ENCODE peak calls at places on chromosomes 4 and X, in ten cellular contexts. One of them, this sample, is unnamed.
A peak's percentile ranks its signal among the peaks of the same experiment; 100 is the strongest.

GRCh38 chr4:186808635-186809018 is 85.0 kb upstream of the FAT1 start:
- DNase-seq in GM23248: peak; percentile 94
- DNase-seq in OCI-LY7: no peak
- DNase-seq in neuronal stem cell: no peak
- DNase-seq in Karpas-422: no peak
- DNase-seq in MM.1S: no peak
- DNase-seq in neural progenitor cell: no peak
- DNase-seq in GM23338: no peak
- DNase-seq in fibroblast of lung: peak; percentile 97
- DNase-seq in SK-N-SH: no peak
- DNase-seq in this sample: no peak

GRCh38 chr4:124958812-124959211 is 246.3 kb upstream of the ANKRD50 start:
- DNase-seq in neuronal stem cell: no peak
- DNase-seq in SK-N-SH: no peak
- DNase-seq in fibroblast of lung: no peak
- DNase-seq in MM.1S: peak; percentile 41
- DNase-seq in GM23338: no peak
- DNase-seq in OCI-LY7: no peak
- DNase-seq in GM23248: peak; percentile 27
- DNase-seq in neural progenitor cell: no peak
- DNase-seq in Karpas-422: no peak
- DNase-seq in this sample: no peak

GRCh38 chr4:15327311-15328298 is 100.2 kb upstream of the C1QTNF7 start:
- DNase-seq in GM23338: no peak
- DNase-seq in neural progenitor cell: no peak
- DNase-seq in fibroblast of lung: peak; percentile 74
- DNase-seq in neuronal stem cell: no peak
- DNase-seq in MM.1S: no peak
- DNase-seq in OCI-LY7: no peak
- DNase-seq in SK-N-SH: no peak
- DNase-seq in Karpas-422: no peak
- DNase-seq in GM23248: peak; percentile 89
- DNase-seq in this sample: no peak

GRCh38 chr4:78621395-78621794 is 69.8 kb downstream of the ANXA3 start:
- DNase-seq in neuronal stem cell: no peak
- DNase-seq in Karpas-422: no peak
- DNase-seq in SK-N-SH: no peak
- DNase-seq in fibroblast of lung: no peak
- DNase-seq in OCI-LY7: no peak
- DNase-seq in neural progenitor cell: no peak
- DNase-seq in MM.1S: no peak
- DNase-seq in GM23248: no peak
- DNase-seq in GM23338: no peak
- DNase-seq in this sample: no peak

GRCh38 chr4:39126256-39127095 is 55.9 kb upstream of the WDR19 start:
- DNase-seq in GM23338: no peak
- DNase-seq in OCI-LY7: no peak
- DNase-seq in fibroblast of lung: no peak
- DNase-seq in SK-N-SH: no peak
- DNase-seq in MM.1S: no peak
- DNase-seq in neural progenitor cell: no peak
- DNase-seq in neuronal stem cell: no peak
- DNase-seq in Karpas-422: no peak
- DNase-seq in GM23248: no peak
- DNase-seq in this sample: no peak

GRCh38 chr4:160353548-160353947 is 1250.7 kb downstream of the RAPGEF2 start:
- DNase-seq in fibroblast of lung: peak; percentile 10
- DNase-seq in GM23248: no peak
- DNase-seq in GM23338: no peak
- DNase-seq in neural progenitor cell: no peak
- DNase-seq in SK-N-SH: no peak
- DNase-seq in Karpas-422: no peak
- DNase-seq in neuronal stem cell: no peak
- DNase-seq in MM.1S: peak; percentile 46
- DNase-seq in OCI-LY7: no peak
- DNase-seq in this sample: no peak

GRCh38 chr4:156169011-156169410 is 215.3 kb upstream of the CTSO start:
- DNase-seq in MM.1S: peak; percentile 22
- DNase-seq in Karpas-422: peak; percentile 73
- DNase-seq in neuronal stem cell: peak; percentile 41
- DNase-seq in OCI-LY7: peak; percentile 1
- DNase-seq in SK-N-SH: no peak
- DNase-seq in neural progenitor cell: peak; percentile 70
- DNase-seq in GM23338: peak; percentile 73
- DNase-seq in fibroblast of lung: peak; percentile 99
- DNase-seq in GM23248: peak; percentile 90
- DNase-seq in this sample: no peak

GRCh38 chr4:12879500-12879899 is 604.6 kb downstream of the RAB28 start:
- DNase-seq in GM23248: no peak
- DNase-seq in SK-N-SH: no peak
- DNase-seq in Karpas-422: no peak
- DNase-seq in MM.1S: no peak
- DNase-seq in OCI-LY7: no peak
- DNase-seq in fibroblast of lung: no peak
- DNase-seq in GM23338: no peak
- DNase-seq in neuronal stem cell: no peak
- DNase-seq in neural progenitor cell: no peak
- DNase-seq in this sample: no peak

GRCh38 chrX:123728001-123728400 is 4.9 kb downstream of the THOC2 start:
- DNase-seq in GM23338: no peak
- DNase-seq in OCI-LY7: no peak
- DNase-seq in neural progenitor cell: no peak
- DNase-seq in MM.1S: no peak
- DNase-seq in GM23248: no peak
- DNase-seq in neuronal stem cell: no peak
- DNase-seq in SK-N-SH: no peak
- DNase-seq in Karpas-422: no peak
- DNase-seq in fibroblast of lung: no peak
- DNase-seq in this sample: no peak

GRCh38 chrX:123728554-123728953 is 4.3 kb downstream of the THOC2 start:
- DNase-seq in neuronal stem cell: no peak
- DNase-seq in GM23338: no peak
- DNase-seq in Karpas-422: no peak
- DNase-seq in MM.1S: no peak
- DNase-seq in OCI-LY7: no peak
- DNase-seq in GM23248: no peak
- DNase-seq in fibroblast of lung: no peak
- DNase-seq in neural progenitor cell: no peak
- DNase-seq in SK-N-SH: no peak
- DNase-seq in this sample: no peak

GRCh38 chrX:123731258-123731986 is 1.4 kb downstream of the THOC2 start:
- DNase-seq in MM.1S: no peak
- DNase-seq in neuronal stem cell: no peak
- DNase-seq in fibroblast of lung: peak; percentile 46
- DNase-seq in SK-N-SH: peak; percentile 34
- DNase-seq in GM23338: peak; percentile 18
- DNase-seq in Karpas-422: peak; percentile 51
- DNase-seq in GM23248: peak; percentile 60
- DNase-seq in neural progenitor cell: peak; percentile 37
- DNase-seq in OCI-LY7: peak; percentile 20
- DNase-seq in this sample: peak; percentile 28

GRCh38 chrX:123732679-123733363 is at the start of gene THOC2:
- DNase-seq in fibroblast of lung: peak; percentile 79
- DNase-seq in GM23248: peak; percentile 92
- DNase-seq in GM23338: peak; percentile 72
- DNase-seq in SK-N-SH: peak; percentile 86
- DNase-seq in neural progenitor cell: peak; percentile 68
- DNase-seq in OCI-LY7: peak; percentile 83
- DNase-seq in neuronal stem cell: peak; percentile 42
- DNase-seq in Karpas-422: peak; percentile 90
- DNase-seq in MM.1S: peak; percentile 82
- DNase-seq in this sample: peak; percentile 88

GRCh38 chrX:123731987-123732678 is 719 bp downstream of the THOC2 start:
- DNase-seq in MM.1S: no peak
- DNase-seq in GM23248: peak; percentile 72
- DNase-seq in GM23338: peak; percentile 5
- DNase-seq in neuronal stem cell: no peak
- DNase-seq in Karpas-422: no peak
- DNase-seq in fibroblast of lung: peak; percentile 17
- DNase-seq in neural progenitor cell: peak; percentile 23
- DNase-seq in SK-N-SH: peak; percentile 44
- DNase-seq in OCI-LY7: no peak
- DNase-seq in this sample: peak; percentile 8
- H2AFZ ChIP-seq in MM.1S: peak overlapping the region; percentile 47
- H2AFZ ChIP-seq in GM23248: peak overlapping the region; percentile 95
- H2AFZ ChIP-seq in GM23338: no peak overlapping the region
- H2AFZ ChIP-seq in neuronal stem cell: peak overlapping the region; percentile 87
- H2AFZ ChIP-seq in Karpas-422: no peak overlapping the region
- H2AFZ ChIP-seq in fibroblast of lung: no peak overlapping the region
- H2AFZ ChIP-seq in neural progenitor cell: peak overlapping the region; percentile 84
- H2AFZ ChIP-seq in SK-N-SH: no peak overlapping the region
- H2AFZ ChIP-seq in OCI-LY7: no peak overlapping the region
- H2AFZ ChIP-seq in this sample: peak overlapping the region; percentile 90

GRCh38 chr4:16826397-16826910 is 72.0 kb downstream of the LDB2 start:
- DNase-seq in fibroblast of lung: no peak
- DNase-seq in neuronal stem cell: no peak
- DNase-seq in GM23248: no peak
- DNase-seq in GM23338: peak; percentile 58
- DNase-seq in neural progenitor cell: no peak
- DNase-seq in Karpas-422: no peak
- DNase-seq in OCI-LY7: no peak
- DNase-seq in MM.1S: no peak
- DNase-seq in SK-N-SH: no peak
- DNase-seq in this sample: no peak

GRCh38 chr4:16820304-16820703 is 78.1 kb downstream of the LDB2 start:
- DNase-seq in MM.1S: no peak
- DNase-seq in OCI-LY7: no peak
- DNase-seq in GM23248: no peak
- DNase-seq in GM23338: peak; percentile 43
- DNase-seq in fibroblast of lung: no peak
- DNase-seq in neuronal stem cell: no peak
- DNase-seq in SK-N-SH: no peak
- DNase-seq in Karpas-422: no peak
- DNase-seq in neural progenitor cell: peak; percentile 15
- DNase-seq in this sample: no peak

GRCh38 chr4:16827762-16828724 is 70.4 kb downstream of the LDB2 start:
- DNase-seq in MM.1S: no peak
- DNase-seq in GM23248: no peak
- DNase-seq in GM23338: peak; percentile 51
- DNase-seq in SK-N-SH: peak; percentile 15
- DNase-seq in neuronal stem cell: no peak
- DNase-seq in neural progenitor cell: peak; percentile 41
- DNase-seq in Karpas-422: no peak
- DNase-seq in OCI-LY7: no peak
- DNase-seq in fibroblast of lung: peak; percentile 26
- DNase-seq in this sample: no peak

GRCh38 chr4:16827045-16827444 is 71.4 kb downstream of the LDB2 start:
- DNase-seq in GM23248: no peak
- DNase-seq in Karpas-422: no peak
- DNase-seq in fibroblast of lung: no peak
- DNase-seq in GM23338: peak; percentile 38
- DNase-seq in neural progenitor cell: no peak
- DNase-seq in SK-N-SH: no peak
- DNase-seq in MM.1S: no peak
- DNase-seq in OCI-LY7: no peak
- DNase-seq in neuronal stem cell: no peak
- DNase-seq in this sample: no peak

GRCh38 chr4:16824278-16824806 is 74.1 kb downstream of the LDB2 start:
- DNase-seq in SK-N-SH: no peak
- DNase-seq in neural progenitor cell: no peak
- DNase-seq in neuronal stem cell: no peak
- DNase-seq in MM.1S: no peak
- DNase-seq in GM23248: peak; percentile 64
- DNase-seq in Karpas-422: no peak
- DNase-seq in OCI-LY7: no peak
- DNase-seq in fibroblast of lung: peak; percentile 12
- DNase-seq in GM23338: no peak
- DNase-seq in this sample: no peak
- H3K4me1 ChIP-seq in SK-N-SH: no peaks in the 10 kb centered on the region
- H3K4me1 ChIP-seq in neural progenitor cell: peaks cover 33% of the 10 kb centered on the region
- H3K4me1 ChIP-seq in neuronal stem cell: peaks cover 11% of the 10 kb centered on the region
- H3K4me1 ChIP-seq in MM.1S: no peaks in the 10 kb centered on the region
- H3K4me1 ChIP-seq in GM23248: peaks cover 10% of the 10 kb centered on the region
- H3K4me1 ChIP-seq in Karpas-422: no peaks in the 10 kb centered on the region
- H3K4me1 ChIP-seq in OCI-LY7: no peaks in the 10 kb centered on the region
- H3K4me1 ChIP-seq in fibroblast of lung: no peaks in the 10 kb centered on the region
- H3K4me1 ChIP-seq in GM23338: peaks cover 61% of the 10 kb centered on the region
- H3K4me1 ChIP-seq in this sample: no peaks in the 10 kb centered on the region

GRCh38 chr4:145044341-145044740 is 53.7 kb downstream of the ANAPC10 start:
- DNase-seq in MM.1S: no peak
- DNase-seq in SK-N-SH: no peak
- DNase-seq in neural progenitor cell: no peak
- DNase-seq in neuronal stem cell: no peak
- DNase-seq in OCI-LY7: no peak
- DNase-seq in Karpas-422: no peak
- DNase-seq in GM23248: peak; percentile 34
- DNase-seq in GM23338: no peak
- DNase-seq in fibroblast of lung: peak; percentile 79
- DNase-seq in this sample: no peak
- H2AFZ ChIP-seq in MM.1S: no peak overlapping the region
- H2AFZ ChIP-seq in SK-N-SH: no peak overlapping the region
- H2AFZ ChIP-seq in neural progenitor cell: no peak overlapping the region
- H2AFZ ChIP-seq in neuronal stem cell: no peak overlapping the region
- H2AFZ ChIP-seq in OCI-LY7: no peak overlapping the region
- H2AFZ ChIP-seq in Karpas-422: no peak overlapping the region
- H2AFZ ChIP-seq in GM23248: no peak overlapping the region
- H2AFZ ChIP-seq in GM23338: no peak overlapping the region
- H2AFZ ChIP-seq in fibroblast of lung: no peak overlapping the region
- H2AFZ ChIP-seq in this sample: no peak overlapping the region

GRCh38 chr4:48907706-48908477 is 1.3 kb upstream of the OCIAD2 start:
- DNase-seq in MM.1S: no peak
- DNase-seq in fibroblast of lung: no peak
- DNase-seq in neural progenitor cell: no peak
- DNase-seq in GM23248: no peak
- DNase-seq in neuronal stem cell: no peak
- DNase-seq in Karpas-422: peak; percentile 37
- DNase-seq in SK-N-SH: no peak
- DNase-seq in GM23338: no peak
- DNase-seq in OCI-LY7: no peak
- DNase-seq in this sample: no peak

GRCh38 chr4:48908687-48909086 is 2.1 kb upstream of the OCIAD2 start:
- DNase-seq in GM23338: no peak
- DNase-seq in neural progenitor cell: no peak
- DNase-seq in SK-N-SH: no peak
- DNase-seq in OCI-LY7: no peak
- DNase-seq in MM.1S: no peak
- DNase-seq in fibroblast of lung: no peak
- DNase-seq in Karpas-422: peak; percentile 6
- DNase-seq in neuronal stem cell: no peak
- DNase-seq in GM23248: no peak
- DNase-seq in this sample: no peak

GRCh38 chr4:48909697-48910096 is 3.1 kb upstream of the OCIAD2 start:
- DNase-seq in neural progenitor cell: no peak
- DNase-seq in GM23248: peak; percentile 99
- DNase-seq in GM23338: no peak
- DNase-seq in OCI-LY7: no peak
- DNase-seq in fibroblast of lung: peak; percentile 99
- DNase-seq in SK-N-SH: peak; percentile 17
- DNase-seq in MM.1S: no peak
- DNase-seq in Karpas-422: peak; percentile 31
- DNase-seq in neuronal stem cell: peak; percentile 20
- DNase-seq in this sample: no peak

GRCh38 chr4:48912349-48912748 is 5.8 kb upstream of the OCIAD2 start:
- DNase-seq in MM.1S: no peak
- DNase-seq in SK-N-SH: no peak
- DNase-seq in fibroblast of lung: no peak
- DNase-seq in neuronal stem cell: no peak
- DNase-seq in neural progenitor cell: no peak
- DNase-seq in GM23248: no peak
- DNase-seq in OCI-LY7: no peak
- DNase-seq in Karpas-422: peak; percentile 36
- DNase-seq in GM23338: no peak
- DNase-seq in this sample: no peak

DNA sequence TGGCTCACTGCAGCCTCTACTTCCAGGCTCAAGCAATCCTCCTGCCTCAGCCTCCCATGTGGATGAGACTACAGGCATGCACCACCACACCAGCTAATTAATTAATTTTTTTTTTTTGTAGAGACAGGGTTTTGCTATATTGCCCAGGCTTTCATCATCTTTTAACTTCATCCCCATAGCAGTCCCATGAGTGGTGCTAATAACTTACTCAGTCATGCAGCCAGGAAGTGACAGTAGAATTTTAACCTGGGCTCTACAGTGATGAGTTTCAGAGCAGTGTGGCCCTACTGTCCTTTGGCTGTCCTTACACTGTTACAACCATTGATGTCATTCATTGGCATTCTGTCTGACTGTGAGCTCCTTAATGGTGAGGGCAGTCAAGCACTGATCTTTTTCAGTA is 3.9 kb upstream of the OCIAD2 start:
- DNase-seq in neuronal stem cell: no peak
- DNase-seq in MM.1S: no peak
- DNase-seq in SK-N-SH: no peak
- DNase-seq in neural progenitor cell: no peak
- DNase-seq in OCI-LY7: no peak
- DNase-seq in fibroblast of lung: no peak
- DNase-seq in Karpas-422: peak; percentile 23
- DNase-seq in GM23338: no peak
- DNase-seq in GM23248: no peak
- DNase-seq in this sample: no peak
- H3K4me1 ChIP-seq in neuronal stem cell: peaks cover 10% of the 10 kb centered on the region
- H3K4me1 ChIP-seq in MM.1S: peaks cover 6% of the 10 kb centered on the region
- H3K4me1 ChIP-seq in SK-N-SH: peaks cover 22% of the 10 kb centered on the region
- H3K4me1 ChIP-seq in neural progenitor cell: no peaks in the 10 kb centered on the region
- H3K4me1 ChIP-seq in OCI-LY7: peaks cover 12% of the 10 kb centered on the region
- H3K4me1 ChIP-seq in fibroblast of lung: peaks cover 5% of the 10 kb centered on the region
- H3K4me1 ChIP-seq in Karpas-422: peaks cover 10% of the 10 kb centered on the region
- H3K4me1 ChIP-seq in GM23338: peaks cover 8% of the 10 kb centered on the region
- H3K4me1 ChIP-seq in GM23248: peaks cover 21% of the 10 kb centered on the region
- H3K4me1 ChIP-seq in this sample: peaks cover 12% of the 10 kb centered on the region

This sample was measured in DND-41.